ENCODE peak calls at places on chromosome 1, in six cellular contexts. T is esophagus squamous epithelium; G is lung microvascular endothelial cell; H is stimulated activated CD4-positive, alpha-beta T cell treated with anti-CD3 and anti-CD28 coated beads, Interleukin-4, amount 100 ng/mL, for 24 hours; D is activated effector memory CD4-positive, alpha-beta T cell treated with anti-CD3 and anti-CD28 coated beads, Interleukin-2, amount 50 U/mL, for 16 hours; V is brain microvascular endothelial cell. K is an unnamed sample.

GRCh38 chr1:181676269-181676668 is 193.0 kb downstream of the CACNA1E start:
- DNase-seq in H (no peak), V (peak), G (peak), T (no peak), D (no peak), K (no peak)

GRCh38 chr1:153661111-153661708 is 2.7 kb downstream of the SNAPIN start:
- DNase-seq in T (no peak), H (no peak), G (no peak), V (no peak), D (peak), K (no peak)

GRCh38 chr1:169586395-169587255 is at the start of gene F5:
- DNase-seq in T (no peak), D (peak), V (peak), G (peak), H (peak), K (no peak)

GRCh38 chr1:207884276-207885029 is 26.5 kb downstream of the CD34 start:
- DNase-seq in D (no peak), V (no peak), T (no peak), H (no peak), G (no peak), K (no peak)

GRCh38 chr1:201090536-201090935 is 21.7 kb downstream of the CACNA1S start:
- DNase-seq in V (no peak), T (no peak), D (no peak), G (no peak), H (no peak), K (no peak)

GRCh38 chr1:207004931-207005830 is 27.4 kb downstream of the C1orf116 start:
- DNase-seq in G (peak), T (no peak), D (peak), V (peak), H (peak), K (no peak)

GRCh38 chr1:116942344-116942743 is 32.6 kb downstream of the PTGFRN start:
- DNase-seq in H (no peak), D (no peak), V (no peak), G (no peak), T (no peak), K (no peak)

GRCh38 chr1:46044116-46044515 is 88.3 kb downstream of the PIK3R3 start:
- DNase-seq in G (no peak), T (no peak), D (no peak), V (no peak), H (no peak), K (no peak)

GRCh38 chr1:66532798-66533783 is 862 bp upstream of the SGIP1 start:
- DNase-seq in G (peak), T (no peak), D (no peak), V (peak), H (no peak), K (no peak)

GRCh38 chr1:36089393-36090121 is 865 bp downstream of the ADPRS start:
- DNase-seq in T (no peak), V (peak), G (peak), H (no peak), D (peak), K (no peak)

GRCh38 chr1:244049969-244050834 is 881 bp upstream of the ZBTB18 start:
- DNase-seq in H (no peak), T (no peak), V (no peak), D (no peak), G (peak), K (no peak)

GRCh38 chr1:31633117-31633516 is 11.6 kb downstream of the PEF1 start:
- DNase-seq in T (no peak), V (peak), G (peak), D (peak), H (peak), K (no peak)

GRCh38 chr1:24955161-24955560 is 25.1 kb upstream of the RUNX3 start:
- DNase-seq in D (peak), G (peak), H (peak), T (no peak), V (peak), K (peak)

GRCh38 chr1:167342846-167343245 is 122.2 kb downstream of the POU2F1 start:
- DNase-seq in G (no peak), V (no peak), D (no peak), T (no peak), H (no peak), K (no peak)

GRCh38 chr1:167628754-167629515 is 1.1 kb upstream of the RCSD1 start:
- DNase-seq in G (no peak), T (no peak), H (no peak), D (no peak), V (no peak), K (no peak)

GRCh38 chr1:174912243-174912642 is 87.5 kb upstream of the CACYBP start:
- DNase-seq in D (peak), G (no peak), V (no peak), T (no peak), H (peak), K (no peak)

GRCh38 chr1:47717341-47717740 is 279.5 kb downstream of the FOXD2 start:
- DNase-seq in H (no peak), D (no peak), T (no peak), G (no peak), V (no peak), K (no peak)

GRCh38 chr1:235011599-235012435 is 116.8 kb downstream of the TOMM20 start:
- DNase-seq in H (peak), G (peak), D (peak), T (peak), V (peak), K (peak)

GRCh38 chr1:161784963-161785362 is 18.8 kb downstream of the ATF6 start:
- DNase-seq in H (no peak), G (no peak), V (no peak), D (no peak), T (no peak), K (no peak)

GRCh38 chr1:155321577-155322497 is 1.1 kb downstream of the RUSC1 start:
- DNase-seq in D (no peak), V (no peak), H (no peak), T (no peak), G (peak), K (no peak)

K was measured in SIG-M5.